ENCODE peak calls at places on chromosomes 6 and 20, in six cellular contexts. One of them, this sample, is unnamed.

GRCh38 chr6:128517124-128517523 is 3.3 kb downstream of the PTPRK start:
- DNase-seq in non-pigmented ciliary epithelial cell: no peak
- DNase-seq in stomach: no peak
- DNase-seq in activated CD4-positive, alpha-beta T cell treated with anti-CD3 and anti-CD28 coated beads for 24 hours: no peak
- DNase-seq in iPS-NIHi11: no peak
- DNase-seq in NCI-H510A: no peak
- DNase-seq in this sample: no peak

GRCh38 chr20:34922654-34923381 is 32.8 kb downstream of the GSS start:
- DNase-seq in iPS-NIHi11: peak
- DNase-seq in stomach: peak
- DNase-seq in NCI-H510A: no peak
- DNase-seq in non-pigmented ciliary epithelial cell: no peak
- DNase-seq in activated CD4-positive, alpha-beta T cell treated with anti-CD3 and anti-CD28 coated beads for 24 hours: no peak
- DNase-seq in this sample: no peak

GRCh38 chr6:37618916-37619605 is 78.6 kb downstream of the MDGA1 start:
- DNase-seq in non-pigmented ciliary epithelial cell: no peak
- DNase-seq in iPS-NIHi11: no peak
- DNase-seq in activated CD4-positive, alpha-beta T cell treated with anti-CD3 and anti-CD28 coated beads for 24 hours: no peak
- DNase-seq in NCI-H510A: no peak
- DNase-seq in stomach: no peak
- DNase-seq in this sample: no peak

GRCh38 chr6:100343678-100344077 is 121.0 kb downstream of the SIM1 start:
- DNase-seq in activated CD4-positive, alpha-beta T cell treated with anti-CD3 and anti-CD28 coated beads for 24 hours: no peak
- DNase-seq in NCI-H510A: no peak
- DNase-seq in non-pigmented ciliary epithelial cell: no peak
- DNase-seq in iPS-NIHi11: no peak
- DNase-seq in stomach: no peak
- DNase-seq in this sample: no peak

GRCh38 chr6:167474725-167475124 is 149.8 kb downstream of the TTLL2 start:
- DNase-seq in activated CD4-positive, alpha-beta T cell treated with anti-CD3 and anti-CD28 coated beads for 24 hours: no peak
- DNase-seq in NCI-H510A: no peak
- DNase-seq in non-pigmented ciliary epithelial cell: no peak
- DNase-seq in iPS-NIHi11: no peak
- DNase-seq in stomach: no peak
- DNase-seq in this sample: no peak

GRCh38 chr20:36372671-36373070 is 66.5 kb downstream of the DLGAP4 start:
- DNase-seq in non-pigmented ciliary epithelial cell: no peak
- DNase-seq in iPS-NIHi11: no peak
- DNase-seq in stomach: no peak
- DNase-seq in activated CD4-positive, alpha-beta T cell treated with anti-CD3 and anti-CD28 coated beads for 24 hours: no peak
- DNase-seq in NCI-H510A: no peak
- DNase-seq in this sample: no peak

GRCh38 chr20:33444797-33445560 is 1.4 kb upstream of the SNTA1 start:
- DNase-seq in NCI-H510A: peak
- DNase-seq in iPS-NIHi11: no peak
- DNase-seq in non-pigmented ciliary epithelial cell: no peak
- DNase-seq in activated CD4-positive, alpha-beta T cell treated with anti-CD3 and anti-CD28 coated beads for 24 hours: peak
- DNase-seq in stomach: peak
- DNase-seq in this sample: no peak

GRCh38 chr6:39365281-39366074 is 43.0 kb upstream of the KCNK16 start:
- DNase-seq in NCI-H510A: no peak
- DNase-seq in non-pigmented ciliary epithelial cell: no peak
- DNase-seq in activated CD4-positive, alpha-beta T cell treated with anti-CD3 and anti-CD28 coated beads for 24 hours: no peak
- DNase-seq in stomach: no peak
- DNase-seq in iPS-NIHi11: no peak
- DNase-seq in this sample: no peak

This sample was measured in stimulated activated effector memory CD8-positive, alpha-beta T cell treated with anti-CD3 and anti-CD28 coated beads, Interleukin-12 subunit alpha, Interleukin-12 subunit beta, amount 100 ng/mL, for 72 hours.